ENCODE peak calls at places on chromosome 11, in six cellular contexts. O is T1000, G is NCI-H2081 treated with DMSO at 0.1 percent for 48 hours, L is prostate gland, X is Right ventricle myocardium superior, S is fibroblast of lung. F is an unnamed sample.
A peak's percentile ranks its signal among the peaks of the same experiment; 100 is the strongest.

GRCh38 chr11:35841733-35842132 is 102.1 kb upstream of the LDLRAD3 start:
- DNase-seq in O (no peak), G (no peak), S (no peak), L (no peak), X (no peak), F (no peak)

GRCh38 chr11:62854825-62855570 is 15.6 kb upstream of the WDR74 start:
- DNase-seq in X (no peak), S (no peak), O (no peak), G (no peak), L (no peak), F (no peak)

GRCh38 chr11:70587095-70587389 is 188.7 kb downstream of the CTTN start:
- DNase-seq in O (no peak), L (no peak), G (no peak), S (no peak), X (no peak), F (no peak)

GRCh38 chr11:75174781-75175370 is 24.0 kb downstream of the SLCO2B1 start:
- DNase-seq in O (no peak), L (no peak), X (no peak), G (no peak), S (no peak), F (peak; percentile 10)

GRCh38 chr11:57936050-57936418 is 87.6 kb upstream of the OR9Q1 start:
- DNase-seq in S (no peak), X (no peak), O (no peak), G (no peak), L (no peak), F (no peak)

GRCh38 chr11:73236205-73236765 is 18.2 kb downstream of the P2RY2 start:
- DNase-seq in X (no peak), L (peak; percentile 34), S (no peak), G (no peak), O (no peak), F (no peak)

GRCh38 chr11:37861671-37862070 is 1263.6 kb upstream of the RAG2 start:
- DNase-seq in L (no peak), G (peak; percentile 22), X (no peak), O (no peak), S (no peak), F (no peak)

GRCh38 chr11:36672815-36673450 is 74.9 kb upstream of the RAG2 start:
- DNase-seq in O (no peak), G (no peak), S (peak; percentile 61), X (no peak), L (peak; percentile 32), F (peak; percentile 67)